ENCODE peak calls at places on chromosomes 12 and 14, in four cellular contexts. U is HFFc6, Z is lung, N is AG10803. X is an unnamed sample.

GRCh38 chr12:109706747-109707469 is 6.7 kb upstream of the FAM222A start:
- DNase-seq in U (no peak), N (no peak), Z (no peak), X (no peak)

GRCh38 chr14:20682127-20682434 is 2.3 kb upstream of the RNASE4 start:
- DNase-seq in U (no peak), Z (no peak), N (no peak), X (no peak)

GRCh38 chr12:63149884-63150254 is 1.1 kb downstream of the AVPR1A start:
- DNase-seq in U (no peak), N (no peak), Z (no peak), X (no peak)

GRCh38 chr12:88393017-88393767 is 187.1 kb downstream of the KITLG start:
- DNase-seq in N (no peak), U (no peak), Z (no peak), X (peak)

GRCh38 chr12:109764776-109765492 is 51.3 kb downstream of the FAM222A start:
- DNase-seq in U (no peak), Z (no peak), N (no peak), X (no peak)

GRCh38 chr14:95481391-95482022 is 34.9 kb downstream of the SYNE3 start:
- DNase-seq in U (no peak), Z (no peak), N (no peak), X (no peak)

GRCh38 chr14:50601405-50601804 is 41.5 kb downstream of the ATL1 start:
- DNase-seq in Z (no peak), N (peak), U (peak), X (no peak)

GRCh38 chr14:60133487-60133886 is 31.7 kb downstream of the DHRS7 start:
- DNase-seq in Z (no peak), N (no peak), U (no peak), X (no peak)

GRCh38 chr12:113092478-113093408 is 36.2 kb downstream of the DTX1 start:
- DNase-seq in U (no peak), N (no peak), Z (peak), X (no peak)

DNA sequence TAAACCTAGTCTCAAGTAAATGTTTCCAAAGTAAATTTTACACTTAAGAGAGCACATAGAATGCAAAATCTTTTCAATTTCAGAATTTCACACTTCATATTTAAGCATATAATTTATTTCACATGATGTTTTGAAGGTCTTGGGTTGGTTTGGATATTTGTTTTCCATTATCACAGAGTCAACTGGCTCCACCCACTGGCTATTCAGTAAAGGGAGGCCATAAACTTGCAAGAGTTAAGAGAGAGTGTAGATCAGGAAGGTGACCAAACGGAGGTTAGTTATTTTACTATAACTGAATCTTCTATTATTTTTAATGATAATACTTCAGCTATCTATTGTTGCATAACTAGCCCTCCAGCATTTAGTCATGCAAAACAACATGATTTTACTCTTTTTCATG is 6.2 kb upstream of the CPNE8 start:
- DNase-seq in N (no peak), U (no peak), Z (no peak), X (no peak)
- TF ChIP-seq CTCF in N (peak), U (no peak), Z (no peak), X (no peak)

DNA sequence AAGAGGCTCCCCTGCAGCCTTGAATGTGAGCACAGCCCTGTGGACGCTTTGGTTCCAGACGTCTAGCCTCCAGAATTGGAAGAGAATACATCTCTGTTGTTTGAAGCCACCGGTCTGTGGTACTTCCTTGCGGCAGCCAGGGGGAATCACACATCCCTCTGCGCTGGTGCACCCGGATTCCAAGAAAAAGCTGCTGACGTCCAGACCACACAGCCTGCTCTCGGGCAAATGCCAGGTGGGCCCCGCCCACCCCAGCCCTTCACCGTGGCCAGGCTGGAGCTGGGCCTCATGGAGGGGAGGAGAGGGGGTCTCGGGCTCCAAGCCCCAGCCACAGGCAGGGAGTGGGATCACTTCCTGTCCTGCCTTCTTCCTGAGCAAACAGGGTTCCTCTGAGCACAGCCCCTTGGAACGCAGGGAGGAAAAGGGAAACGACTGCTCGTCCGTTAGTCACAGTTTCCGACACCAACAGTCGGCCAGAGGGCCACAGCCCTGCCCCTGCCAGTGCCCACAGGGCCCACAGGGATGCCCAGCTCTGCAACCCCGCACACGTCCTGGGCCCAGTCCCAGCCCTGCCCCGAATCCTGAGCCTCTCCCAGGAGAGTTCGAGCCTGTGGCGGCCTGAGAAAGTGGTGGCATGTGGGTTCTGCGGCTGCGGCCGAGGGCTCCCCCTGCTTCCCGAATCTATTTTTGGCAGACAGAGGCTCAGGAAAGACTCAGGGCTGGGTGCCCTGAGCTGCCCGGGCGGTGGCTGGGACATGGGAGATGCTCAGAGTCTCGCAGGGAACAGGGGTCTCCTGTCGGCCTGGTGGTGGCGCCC is 85.3 kb downstream of the RFLNA start:
- DNase-seq in Z (no peak), U (peak), N (peak), X (peak)
- TF ChIP-seq CTCF in Z (no peak), U (peak), N (peak), X (peak)

GRCh38 chr12:46406352-46407027 is 33.9 kb upstream of the SLC38A2 start:
- DNase-seq in N (no peak), U (no peak), Z (no peak), X (no peak)
- TF ChIP-seq CTCF in N (no peak), U (no peak), Z (no peak), X (no peak)

GRCh38 chr12:93832126-93832525 is 155.0 kb downstream of the CRADD start:
- DNase-seq in N (peak), U (peak), Z (no peak), X (no peak)

GRCh38 chr12:93827179-93827578 is 150.0 kb downstream of the CRADD start:
- DNase-seq in U (no peak), Z (no peak), N (no peak), X (no peak)

GRCh38 chr12:93825926-93826599 is 148.9 kb downstream of the CRADD start:
- DNase-seq in N (peak), U (peak), Z (no peak), X (no peak)

GRCh38 chr12:93827669-93828068 is 150.5 kb downstream of the CRADD start:
- DNase-seq in N (no peak), U (no peak), Z (no peak), X (no peak)

DNA sequence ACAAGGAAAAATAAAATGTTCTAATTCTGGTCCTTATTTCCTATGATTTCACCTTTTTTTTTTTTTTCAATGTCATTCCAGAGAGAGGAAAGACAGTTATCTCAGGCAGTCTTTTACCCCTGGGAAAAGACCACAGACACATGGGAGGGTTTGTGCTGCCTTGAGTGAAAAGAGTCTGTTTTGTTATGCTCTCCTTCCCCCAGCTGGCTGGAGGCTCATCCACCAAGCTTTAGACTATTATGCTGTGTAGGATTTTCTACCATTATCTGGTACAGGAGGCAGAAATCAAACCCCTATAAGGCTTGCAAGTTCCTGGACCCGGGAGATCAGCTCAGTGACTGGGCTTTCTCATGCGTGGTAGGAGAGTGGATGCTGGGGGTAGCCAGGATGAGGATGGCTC is 151.9 kb downstream of the CRADD start:
- DNase-seq in U (no peak), Z (no peak), N (no peak), X (no peak)
- TF ChIP-seq CTCF in U (no peak), Z (no peak), N (no peak), X (no peak)

DNA sequence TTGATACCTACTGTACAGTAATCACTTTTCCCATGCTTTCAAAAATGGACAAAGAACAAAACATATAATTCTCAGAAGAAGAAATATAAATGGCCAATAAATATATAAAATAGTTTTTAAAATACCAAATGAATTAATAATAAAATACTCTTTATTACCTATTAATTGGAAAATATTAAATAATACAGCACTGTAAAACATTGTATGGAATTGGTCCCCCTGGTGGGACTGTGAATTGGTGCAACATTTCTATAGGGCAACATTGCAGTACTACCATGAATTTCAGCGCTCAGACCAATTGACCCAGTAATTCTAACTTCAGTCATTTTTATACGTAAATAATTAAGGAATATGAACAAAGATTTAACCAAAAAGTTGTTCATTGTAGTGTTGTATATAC is 162.6 kb downstream of the PELI2 start:
- DNase-seq in U (no peak), N (no peak), Z (no peak), X (no peak)
- TF ChIP-seq CTCF in U (peak), N (peak), Z (no peak), X (no peak)

GRCh38 chr14:54773171-54774006 is 129.2 kb downstream of the GCH1 start:
- DNase-seq in N (peak), U (peak), Z (peak), X (peak)

GRCh38 chr14:54776361-54777001 is 126.1 kb downstream of the GCH1 start:
- DNase-seq in U (peak), Z (no peak), N (peak), X (peak)

GRCh38 chr14:54774824-54775223 is 127.8 kb downstream of the GCH1 start:
- DNase-seq in Z (no peak), U (no peak), N (no peak), X (no peak)

GRCh38 chr14:54777395-54777794 is 125.2 kb downstream of the GCH1 start:
- DNase-seq in N (no peak), Z (no peak), U (no peak), X (no peak)

GRCh38 chr14:54775486-54776100 is 127.0 kb downstream of the GCH1 start:
- DNase-seq in N (no peak), U (no peak), Z (no peak), X (no peak)
- TF ChIP-seq CTCF in N (no peak), U (no peak), Z (no peak), X (no peak)

DNA sequence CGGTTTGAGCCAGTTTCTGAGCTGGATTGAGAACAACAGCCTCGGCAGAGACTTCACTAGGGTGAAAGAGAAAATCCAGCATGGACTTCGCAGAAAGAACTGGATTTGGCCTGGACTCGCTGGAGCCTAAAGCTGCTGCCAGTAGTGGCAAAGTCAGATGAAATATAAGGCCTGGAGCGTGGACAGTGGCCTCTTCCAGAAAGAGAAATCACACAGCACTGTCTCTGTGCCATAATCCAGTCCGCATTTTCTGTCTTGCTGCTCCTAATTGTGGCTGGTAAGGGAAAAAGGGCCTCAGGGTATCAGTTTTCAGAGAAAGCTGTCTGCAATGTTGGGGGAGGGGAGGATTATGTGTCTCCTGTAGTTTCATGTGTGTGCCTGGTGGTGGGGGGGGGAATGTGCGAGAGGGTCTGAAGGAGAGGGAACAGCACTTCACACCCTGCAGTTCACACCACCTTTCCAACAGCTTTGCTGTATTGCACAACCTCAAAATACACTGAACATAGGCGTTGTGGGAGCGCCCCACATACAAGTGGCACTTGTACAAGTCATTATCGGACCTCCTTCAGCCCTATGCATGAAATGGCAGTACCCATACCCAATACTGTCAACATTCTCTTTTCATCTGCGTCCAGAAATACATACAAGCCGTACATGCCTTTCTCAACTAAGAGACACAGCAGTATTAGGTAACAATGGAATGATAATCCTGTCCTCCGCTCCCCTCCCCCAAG is 107.6 kb upstream of the ATF7IP start:
- DNase-seq in U (peak), N (peak), Z (peak), X (peak)
- TF ChIP-seq CTCF in U (no peak), N (no peak), Z (no peak), X (no peak)

DNA sequence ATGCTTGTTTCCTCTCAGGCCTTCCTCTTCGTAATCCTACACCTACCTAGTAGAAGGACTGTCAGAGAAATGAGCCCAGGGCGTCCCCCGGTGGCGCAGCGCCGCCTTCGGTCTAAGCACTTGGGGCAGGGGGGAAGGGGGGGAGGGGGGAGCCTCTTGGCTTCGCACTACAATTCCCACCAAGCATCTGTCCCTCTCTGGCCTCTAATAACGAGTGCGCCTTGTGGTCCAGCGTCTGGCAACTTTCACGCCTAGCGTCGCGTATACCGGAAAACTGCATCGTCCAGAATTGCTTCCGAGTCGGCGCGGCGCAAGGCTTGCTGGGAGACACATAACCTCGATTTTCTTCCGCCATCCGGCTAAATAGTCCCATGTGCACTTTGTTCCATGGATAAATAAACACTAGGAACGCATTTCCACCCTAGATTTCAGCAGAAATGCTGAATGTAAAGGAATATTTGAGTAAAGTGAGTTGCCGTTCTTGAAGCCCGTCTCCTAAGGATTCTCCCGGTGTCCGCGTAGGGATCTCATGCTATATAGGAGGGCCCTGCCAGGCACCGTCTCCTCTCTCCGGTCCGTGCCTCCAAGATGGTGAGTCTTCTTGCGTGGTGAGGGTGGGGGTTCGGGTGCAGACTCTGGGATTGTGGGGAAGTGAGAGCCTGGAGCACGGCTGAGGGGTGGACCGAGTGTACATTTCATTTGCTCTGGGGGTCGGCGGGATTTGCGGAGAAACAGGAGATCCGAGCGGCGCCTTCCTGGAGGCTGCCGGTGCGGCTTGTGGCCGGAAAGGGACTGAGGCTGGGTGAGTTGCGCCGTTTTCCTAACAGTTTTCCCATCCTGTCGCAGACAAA is at the start of gene RPS26:
- DNase-seq in N (peak), Z (peak), U (peak), X (peak)
- TF ChIP-seq CTCF in N (peak), Z (no peak), U (peak), X (peak)

GRCh38 chr12:44863867-44864266 is 12.2 kb downstream of the NELL2 start:
- DNase-seq in Z (no peak), N (no peak), U (no peak), X (no peak)

GRCh38 chr12:44852483-44852882 is 23.6 kb downstream of the NELL2 start:
- DNase-seq in Z (no peak), U (no peak), N (no peak), X (no peak)

GRCh38 chr12:44859998-44860689 is 16.0 kb downstream of the NELL2 start:
- DNase-seq in N (no peak), Z (no peak), U (no peak), X (no peak)

DNA sequence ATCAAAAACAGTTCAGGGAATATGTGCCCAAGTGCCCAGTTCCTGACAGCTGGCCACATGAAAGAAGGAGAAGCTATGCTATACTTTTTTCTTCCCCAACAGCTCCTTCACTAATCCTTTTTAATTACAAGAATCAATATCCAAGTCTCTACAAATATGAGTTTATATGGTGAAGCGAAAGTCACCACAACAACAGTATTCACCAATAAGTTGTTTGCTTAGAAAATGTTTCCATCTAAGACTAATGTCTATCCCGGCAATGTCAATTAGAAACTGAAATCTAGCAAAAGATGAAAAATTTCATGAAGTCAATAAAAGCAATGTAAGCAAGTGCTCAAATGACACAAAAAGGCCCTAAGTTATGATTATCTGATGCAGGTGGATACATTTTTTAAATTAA is 17.7 kb downstream of the NELL2 start:
- DNase-seq in U (no peak), Z (no peak), N (no peak), X (no peak)
- TF ChIP-seq CTCF in U (no peak), Z (no peak), N (no peak), X (no peak)

DNA sequence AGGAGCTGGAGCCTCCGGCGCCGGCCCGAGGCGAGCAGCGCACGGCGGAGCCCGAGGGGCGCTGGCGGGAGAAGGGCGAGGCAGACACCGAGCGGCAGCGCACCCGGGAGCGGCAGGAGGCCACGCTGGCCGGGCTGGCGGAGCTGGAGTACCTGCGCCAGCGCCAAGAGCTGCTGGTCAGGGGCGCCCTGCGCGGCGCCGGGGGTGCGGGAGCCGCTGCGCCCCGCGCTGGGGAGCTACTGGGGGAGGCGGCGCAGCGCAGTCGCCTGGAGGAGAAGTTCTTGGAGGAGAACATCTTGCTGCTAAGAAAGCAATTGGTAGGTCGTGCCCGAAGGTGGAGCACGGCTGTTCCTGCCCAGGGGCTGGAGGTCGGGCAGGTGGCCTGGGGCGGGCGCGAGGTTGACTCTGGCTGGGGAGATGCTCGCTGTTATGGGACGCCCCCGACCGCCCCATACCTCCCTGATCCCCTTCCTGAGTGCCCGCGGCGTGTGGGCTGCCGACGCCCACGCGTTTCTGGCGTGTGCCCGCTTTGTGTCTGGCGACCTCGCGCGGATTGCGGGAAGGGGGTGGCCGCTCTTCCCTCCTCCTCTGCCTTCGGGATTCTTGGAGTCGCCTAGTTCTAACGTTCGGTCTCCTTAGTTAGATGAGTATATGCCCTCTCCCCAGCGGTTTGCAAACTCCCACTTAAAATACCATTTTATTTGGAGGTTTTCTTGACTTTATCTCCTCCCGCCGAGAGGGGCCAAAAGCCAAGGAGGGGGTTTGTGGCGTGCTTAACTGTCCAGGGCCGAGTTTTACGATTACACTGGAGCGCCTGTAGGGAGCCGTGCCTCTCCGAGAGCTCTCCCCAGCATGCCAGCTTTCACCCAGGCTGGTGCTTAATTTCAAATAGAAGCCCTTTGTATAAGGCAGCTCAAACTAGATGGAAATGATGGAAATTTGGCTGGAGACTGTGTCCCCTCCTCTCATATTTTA is 756 bp downstream of the DACT1 start:
- DNase-seq in U (peak), Z (no peak), N (peak), X (peak)
- TF ChIP-seq CTCF in U (no peak), Z (no peak), N (no peak), X (no peak)

X was measured in foreskin fibroblast.